ENCODE peak calls at places on chromosome 16, in five cellular contexts. One of them, this sample, is unnamed. For H3K4me1, the result is how much of the 10 kb centered on the place peaks cover.

GRCh38 chr16:48125888-48126287 is 29.9 kb downstream of the ABCC12 start:
- DNase-seq in transverse colon: no peak
- DNase-seq in uterus: no peak
- DNase-seq in mesendoderm: peak
- DNase-seq in vagina: no peak
- DNase-seq in this sample: no peak

GRCh38 chr16:11955713-11956123 is 9.3 kb upstream of the TNFRSF17 start:
- DNase-seq in transverse colon: no peak
- DNase-seq in uterus: no peak
- DNase-seq in mesendoderm: peak
- DNase-seq in vagina: no peak
- DNase-seq in this sample: no peak

GRCh38 chr16:48734220-48734619 is 124.2 kb upstream of the N4BP1 start:
- DNase-seq in transverse colon: no peak
- DNase-seq in uterus: no peak
- DNase-seq in mesendoderm: no peak
- DNase-seq in vagina: no peak
- DNase-seq in this sample: no peak

GRCh38 chr16:3266873-3267537 is 10.6 kb upstream of the MEFV start:
- DNase-seq in transverse colon: no peak
- DNase-seq in uterus: no peak
- DNase-seq in mesendoderm: peak
- DNase-seq in vagina: no peak
- DNase-seq in this sample: peak

GRCh38 chr16:70428178-70428998 is 10.5 kb downstream of the ST3GAL2 start:
- DNase-seq in transverse colon: peak
- DNase-seq in uterus: peak
- DNase-seq in mesendoderm: peak
- DNase-seq in vagina: no peak
- DNase-seq in this sample: peak

GRCh38 chr16:18931756-18932155 is 5.5 kb upstream of the SMG1 start:
- DNase-seq in transverse colon: no peak
- DNase-seq in uterus: no peak
- DNase-seq in mesendoderm: no peak
- DNase-seq in vagina: no peak
- DNase-seq in this sample: peak

GRCh38 chr16:55701442-55702319 is 45.9 kb downstream of the SLC6A2 start:
- DNase-seq in transverse colon: peak
- DNase-seq in uterus: peak
- DNase-seq in mesendoderm: peak
- DNase-seq in vagina: no peak
- DNase-seq in this sample: peak

GRCh38 chr16:5024632-5025031 is 9.1 kb downstream of the NAGPA start:
- DNase-seq in transverse colon: peak
- DNase-seq in uterus: no peak
- DNase-seq in mesendoderm: no peak
- DNase-seq in vagina: no peak
- DNase-seq in this sample: no peak

GRCh38 chr16:11075163-11075562 is 130.8 kb downstream of the CLEC16A start:
- DNase-seq in transverse colon: no peak
- DNase-seq in uterus: no peak
- DNase-seq in mesendoderm: no peak
- DNase-seq in vagina: no peak
- DNase-seq in this sample: no peak

GRCh38 chr16:29680180-29680598 is 1.2 kb downstream of the QPRT start:
- DNase-seq in transverse colon: peak
- DNase-seq in uterus: no peak
- DNase-seq in mesendoderm: peak
- DNase-seq in vagina: no peak
- DNase-seq in this sample: no peak
- H3K4me3 ChIP-seq in transverse colon: peak
- H3K4me3 ChIP-seq in uterus: peak
- H3K4me3 ChIP-seq in mesendoderm: no peak
- H3K4me3 ChIP-seq in vagina: peak
- H3K4me3 ChIP-seq in this sample: no peak

GRCh38 chr16:53090271-53090590 is 35.4 kb downstream of the CHD9 start:
- DNase-seq in transverse colon: no peak
- DNase-seq in uterus: no peak
- DNase-seq in mesendoderm: no peak
- DNase-seq in vagina: no peak
- DNase-seq in this sample: no peak

GRCh38 chr16:53090591-53091507 is 36.1 kb downstream of the CHD9 start:
- DNase-seq in transverse colon: peak
- DNase-seq in uterus: peak
- DNase-seq in mesendoderm: peak
- DNase-seq in vagina: no peak
- DNase-seq in this sample: peak

GRCh38 chr16:53087101-53087500 is 32.3 kb downstream of the CHD9 start:
- DNase-seq in transverse colon: no peak
- DNase-seq in uterus: no peak
- DNase-seq in mesendoderm: peak
- DNase-seq in vagina: no peak
- DNase-seq in this sample: no peak

GRCh38 chr16:53091508-53092211 is 36.9 kb downstream of the CHD9 start:
- DNase-seq in transverse colon: peak
- DNase-seq in uterus: peak
- DNase-seq in mesendoderm: peak
- DNase-seq in vagina: no peak
- DNase-seq in this sample: peak

DNA sequence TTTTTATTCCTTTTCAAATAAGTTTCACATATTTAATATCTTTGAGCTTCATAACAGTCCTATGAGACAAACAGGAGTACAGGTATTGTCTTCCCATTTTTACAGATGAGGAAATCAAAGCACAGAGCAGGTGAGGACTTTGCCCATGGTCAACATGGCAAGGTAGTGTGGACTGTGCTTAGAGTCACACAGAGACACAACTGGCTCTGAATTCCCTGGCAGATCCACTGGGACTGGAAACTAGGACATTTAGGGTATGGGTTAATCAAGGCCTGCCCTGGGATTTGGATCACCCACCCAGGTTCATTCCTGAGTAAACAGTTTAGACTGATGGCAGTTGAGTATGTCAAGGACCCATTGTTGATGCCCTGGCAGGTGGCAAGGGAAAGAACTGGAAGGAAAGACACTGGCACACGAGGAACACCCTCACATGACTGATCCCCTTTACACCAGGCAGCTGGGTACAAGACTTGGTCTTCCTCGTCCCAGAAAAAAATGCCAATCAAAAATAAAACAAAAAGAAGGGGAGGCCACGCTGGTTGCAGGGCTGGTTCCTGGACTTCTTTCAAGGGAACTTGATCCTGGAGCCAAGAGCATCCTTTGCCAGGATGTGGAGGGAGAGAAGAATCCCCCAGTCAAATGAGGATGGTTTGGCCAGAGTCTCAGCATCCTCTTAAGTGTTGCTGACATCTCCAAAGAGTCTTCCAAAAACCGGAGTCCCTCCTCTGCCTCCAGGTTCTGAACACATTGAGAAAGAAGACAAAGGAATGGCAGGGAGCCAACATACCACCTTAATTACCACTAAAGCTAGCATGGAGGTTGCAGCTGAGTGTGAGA is 34.9 kb downstream of the CHD9 start:
- DNase-seq in transverse colon: no peak
- DNase-seq in uterus: peak
- DNase-seq in mesendoderm: peak
- DNase-seq in vagina: no peak
- DNase-seq in this sample: peak
- H3K27ac ChIP-seq in transverse colon: peak
- H3K27ac ChIP-seq in uterus: peak
- H3K27ac ChIP-seq in mesendoderm: no peak
- H3K27ac ChIP-seq in vagina: peak
- H3K27ac ChIP-seq in this sample: peak

DNA sequence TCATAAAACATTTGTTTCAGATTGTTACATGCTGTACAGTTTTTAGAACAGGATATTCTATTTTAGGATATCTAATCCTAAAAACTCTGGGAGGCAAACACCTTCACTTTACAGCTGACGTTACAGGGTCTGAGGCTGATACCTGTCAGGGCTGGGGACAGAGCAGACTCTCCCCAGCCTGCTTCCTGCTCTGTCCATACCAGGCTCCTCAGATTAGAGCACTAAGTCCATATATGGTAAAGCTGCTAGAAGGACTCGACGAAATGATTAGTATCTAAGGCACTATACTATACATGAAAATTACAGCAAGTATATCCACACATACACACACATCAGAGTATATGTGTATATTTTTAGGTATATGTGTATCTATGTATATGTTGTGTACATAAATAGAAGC is 125.2 kb downstream of the ZFHX3 start:
- DNase-seq in transverse colon: no peak
- DNase-seq in uterus: no peak
- DNase-seq in mesendoderm: no peak
- DNase-seq in vagina: no peak
- DNase-seq in this sample: no peak
- H3K4me1 ChIP-seq in transverse colon: under half
- H3K4me1 ChIP-seq in uterus: under half
- H3K4me1 ChIP-seq in mesendoderm: under half
- H3K4me1 ChIP-seq in vagina: under half
- H3K4me1 ChIP-seq in this sample: under half

GRCh38 chr16:88804552-88805339 is 1.2 kb downstream of the CDT1 start:
- DNase-seq in transverse colon: no peak
- DNase-seq in uterus: no peak
- DNase-seq in mesendoderm: peak
- DNase-seq in vagina: no peak
- DNase-seq in this sample: no peak
- H3K4me3 ChIP-seq in transverse colon: peak
- H3K4me3 ChIP-seq in uterus: no peak
- H3K4me3 ChIP-seq in mesendoderm: peak
- H3K4me3 ChIP-seq in vagina: no peak
- H3K4me3 ChIP-seq in this sample: no peak

DNA sequence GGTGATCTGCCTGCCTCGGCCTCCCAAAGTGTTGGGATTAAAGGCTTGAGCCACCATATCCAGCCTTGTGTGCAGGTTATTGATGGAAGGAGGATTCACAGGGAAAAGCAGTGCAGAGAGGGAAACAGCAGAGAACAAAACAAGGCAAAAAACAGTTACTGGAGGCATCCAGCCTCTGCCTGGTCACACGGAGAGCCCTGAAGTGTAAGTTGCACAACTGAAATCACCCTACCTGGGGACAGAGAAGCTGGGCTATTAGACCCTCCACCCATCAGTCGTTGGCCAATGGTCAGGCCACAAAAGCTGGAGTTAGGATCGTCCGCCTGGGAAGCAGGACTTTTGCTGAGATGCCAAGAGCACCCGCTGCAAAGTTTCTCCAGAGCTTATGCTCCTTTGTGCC is 57.9 kb upstream of the BCO1 start:
- DNase-seq in transverse colon: no peak
- DNase-seq in uterus: peak
- DNase-seq in mesendoderm: no peak
- DNase-seq in vagina: no peak
- DNase-seq in this sample: no peak
- H3K27ac ChIP-seq in transverse colon: peak
- H3K27ac ChIP-seq in uterus: peak
- H3K27ac ChIP-seq in mesendoderm: peak
- H3K27ac ChIP-seq in vagina: peak
- H3K27ac ChIP-seq in this sample: peak

This sample was measured in right cardiac atrium.